ENCODE peak calls at places on chromosome 16, in five cellular contexts. N is epithelial cell of esophagus, C is B cell, M is heart right ventricle, Q is left ventricle myocardium inferior. L is an unnamed sample.

GRCh38 chr16:68074850-68075249 is 10.3 kb upstream of the NFATC3 start:
- DNase-seq in N (no peak), M (no peak), Q (no peak), C (peak), L (no peak)

GRCh38 chr16:17318200-17318599 is 152.6 kb downstream of the XYLT1 start:
- DNase-seq in N (no peak), M (no peak), Q (no peak), C (no peak), L (no peak)

GRCh38 chr16:13919330-13919682 is 648 bp upstream of the ERCC4 start:
- DNase-seq in Q (no peak), M (no peak), N (peak), C (peak), L (no peak)

GRCh38 chr16:56337131-56337857 is 88.1 kb downstream of the AMFR start:
- DNase-seq in M (no peak), Q (no peak), N (no peak), C (no peak), L (no peak)

GRCh38 chr16:50509521-50510341 is 38.5 kb upstream of the NKD1 start:
- DNase-seq in C (no peak), N (peak), Q (no peak), M (no peak), L (no peak)

GRCh38 chr16:12758031-12758669 is 45.5 kb downstream of the CPPED1 start:
- DNase-seq in N (no peak), M (no peak), Q (no peak), C (no peak), L (no peak)

GRCh38 chr16:84115919-84116719 is 623 bp downstream of the MBTPS1 start:
- DNase-seq in M (no peak), Q (no peak), N (peak), C (no peak), L (no peak)

GRCh38 chr16:2482181-2483107 is 7.5 kb downstream of the TBC1D24 start:
- DNase-seq in Q (peak), M (no peak), C (no peak), N (no peak), L (peak)

GRCh38 chr16:23836404-23837291 is 865 bp downstream of the PRKCB start:
- DNase-seq in C (peak), Q (peak), M (peak), N (no peak), L (peak)

GRCh38 chr16:73068546-73069401 is 20.8 kb upstream of the ZFHX3 start:
- DNase-seq in Q (peak), M (peak), N (peak), C (no peak), L (peak)

GRCh38 chr16:67541391-67542263 is 13.0 kb downstream of the RIPOR1 start:
- DNase-seq in N (peak), M (peak), Q (peak), C (no peak), L (no peak)

GRCh38 chr16:71900336-71900735 is 5.0 kb downstream of the IST1 start:
- DNase-seq in N (no peak), C (peak), M (no peak), Q (no peak), L (no peak)

GRCh38 chr16:63690961-63691360 is 1430.9 kb downstream of the CDH11 start:
- DNase-seq in C (no peak), N (no peak), Q (no peak), M (no peak), L (no peak)

GRCh38 chr16:81241706-81242105 is 3.2 kb downstream of the BCO1 start:
- DNase-seq in M (no peak), N (no peak), C (no peak), Q (no peak), L (no peak)

GRCh38 chr16:2428051-2428786 is 1.0 kb upstream of the CCNF start:
- DNase-seq in M (peak), N (peak), C (peak), Q (no peak), L (peak)

GRCh38 chr16:64428463-64428862 is 693.4 kb downstream of the CDH11 start:
- DNase-seq in Q (no peak), N (peak), M (no peak), C (no peak), L (no peak)

GRCh38 chr16:69935278-69935711 is 15.8 kb upstream of the CLEC18A start:
- DNase-seq in M (no peak), C (peak), Q (no peak), N (no peak), L (no peak)

GRCh38 chr16:68539704-68540370 is 746 bp downstream of the ZFP90 start:
- DNase-seq in C (peak), M (no peak), N (peak), Q (no peak), L (no peak)

GRCh38 chr16:79519448-79519847 is 81.1 kb downstream of the MAF start:
- DNase-seq in C (no peak), Q (peak), M (peak), N (no peak), L (peak)

GRCh38 chr16:19718624-19718965 is 524 bp downstream of the IQCK start:
- DNase-seq in Q (no peak), C (no peak), N (peak), M (no peak), L (no peak)

GRCh38 chr16:85773044-85773443 is 22.1 kb upstream of the C16orf74 start:
- DNase-seq in Q (no peak), C (no peak), M (no peak), N (no peak), L (no peak)

GRCh38 chr16:81939164-81940067 is 71.9 kb downstream of the SDR42E1 start:
- DNase-seq in Q (no peak), M (no peak), C (no peak), N (no peak), L (no peak)

GRCh38 chr16:50519001-50519400 is 29.2 kb upstream of the NKD1 start:
- DNase-seq in C (no peak), N (no peak), Q (no peak), M (no peak), L (peak)

GRCh38 chr16:75092777-75093176 is 23.8 kb downstream of the LDHD start:
- DNase-seq in M (no peak), N (no peak), Q (no peak), C (no peak), L (no peak)

GRCh38 chr16:1690810-1691209 is 12.7 kb downstream of the JPT2 start:
- DNase-seq in N (no peak), M (no peak), C (no peak), Q (no peak), L (no peak)

GRCh38 chr16:87278191-87279093 is 38.8 kb downstream of the C16orf95 start:
- DNase-seq in C (peak), Q (peak), M (peak), N (peak), L (peak)

GRCh38 chr16:13337482-13337881 is 436.1 kb downstream of the SHISA9 start:
- DNase-seq in N (no peak), M (no peak), C (no peak), Q (no peak), L (no peak)

GRCh38 chr16:49854227-49855203 is 1.4 kb downstream of the ZNF423 start:
- DNase-seq in C (no peak), N (no peak), M (peak), Q (peak), L (peak)

GRCh38 chr16:77191259-77191969 is 424 bp downstream of the MON1B start:
- DNase-seq in N (no peak), C (no peak), M (peak), Q (no peak), L (peak)

GRCh38 chr16:82580293-82580900 is 46.4 kb upstream of the CDH13 start:
- DNase-seq in Q (no peak), C (no peak), M (no peak), N (peak), L (no peak)

GRCh38 chr16:87897563-87898505 is 28.5 kb upstream of the SLC7A5 start:
- DNase-seq in N (no peak), C (no peak), M (no peak), Q (no peak), L (no peak)

GRCh38 chr16:1492923-1493745 is at the start of gene TELO2:
- DNase-seq in N (peak), M (peak), Q (peak), C (peak), L (peak)

GRCh38 chr16:66552288-66553143 is at the start of gene CKLF:
- DNase-seq in M (peak), Q (peak), N (peak), C (peak), L (peak)

GRCh38 chr16:28544998-28545397 is 6.2 kb upstream of the NUPR1 start:
- DNase-seq in Q (no peak), C (no peak), N (no peak), M (no peak), L (no peak)

GRCh38 chr16:28548306-28548802 is 5.4 kb upstream of the SGF29 start:
- DNase-seq in M (no peak), Q (no peak), C (no peak), N (no peak), L (no peak)

GRCh38 chr16:28553776-28554633 is at the start of gene SGF29:
- DNase-seq in C (peak), Q (peak), M (peak), N (peak), L (peak)

GRCh38 chr16:28546626-28547025 is 7.1 kb upstream of the SGF29 start:
- DNase-seq in Q (no peak), N (no peak), M (no peak), C (no peak), L (no peak)

DNA sequence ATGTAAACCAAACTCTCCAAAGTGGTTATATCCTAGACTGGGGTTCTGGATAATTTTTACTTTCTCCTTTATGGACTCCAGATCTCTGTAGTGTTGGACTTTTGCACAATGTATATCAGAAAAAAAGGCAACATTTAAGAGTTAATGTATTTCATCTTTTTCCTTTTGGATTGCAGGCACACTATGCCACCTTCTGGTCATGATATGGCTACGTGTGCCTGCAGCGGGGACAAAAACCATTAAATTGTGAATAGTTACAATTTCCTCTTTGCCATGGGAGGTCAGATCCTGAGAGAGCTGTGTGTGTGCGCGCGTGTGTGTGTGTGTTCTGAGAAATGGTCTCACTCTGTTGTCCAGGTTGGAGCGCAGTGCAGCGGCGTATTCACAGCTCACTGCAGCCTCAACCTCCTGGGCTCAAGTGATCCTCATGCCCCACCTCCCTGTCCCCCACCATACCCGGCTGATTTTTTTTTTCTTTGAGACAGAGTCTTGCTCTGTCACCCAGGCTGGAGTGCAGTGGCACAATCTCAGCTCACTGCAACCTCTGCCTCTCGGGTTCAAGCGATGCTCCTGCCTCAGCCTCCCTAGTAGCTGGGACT is 4.3 kb upstream of the SGF29 start:
- DNase-seq in C (no peak), N (peak), Q (no peak), M (no peak), L (no peak)
- TF ChIP-seq CTCF in C (peak), N (peak), Q (peak), M (peak), L (peak)

GRCh38 chr16:89574681-89575246 is 794 bp upstream of the CPNE7 start:
- DNase-seq in N (peak), Q (peak), C (peak), M (peak), L (no peak)
- TF ChIP-seq CTCF in N (peak), Q (peak), C (peak), M (peak), L (no peak)

GRCh38 chr16:48533931-48534330 is 76.0 kb downstream of the N4BP1 start:
- DNase-seq in N (no peak), M (no peak), Q (no peak), C (no peak), L (peak)

GRCh38 chr16:48535831-48536599 is 74.0 kb downstream of the N4BP1 start:
- DNase-seq in M (peak), C (peak), N (peak), Q (peak), L (peak)

GRCh38 chr16:48536600-48537200 is 73.3 kb downstream of the N4BP1 start:
- DNase-seq in N (peak), Q (no peak), M (no peak), C (no peak), L (peak)

GRCh38 chr16:48535369-48535787 is 74.6 kb downstream of the N4BP1 start:
- DNase-seq in N (no peak), M (no peak), C (no peak), Q (no peak), L (peak)

DNA sequence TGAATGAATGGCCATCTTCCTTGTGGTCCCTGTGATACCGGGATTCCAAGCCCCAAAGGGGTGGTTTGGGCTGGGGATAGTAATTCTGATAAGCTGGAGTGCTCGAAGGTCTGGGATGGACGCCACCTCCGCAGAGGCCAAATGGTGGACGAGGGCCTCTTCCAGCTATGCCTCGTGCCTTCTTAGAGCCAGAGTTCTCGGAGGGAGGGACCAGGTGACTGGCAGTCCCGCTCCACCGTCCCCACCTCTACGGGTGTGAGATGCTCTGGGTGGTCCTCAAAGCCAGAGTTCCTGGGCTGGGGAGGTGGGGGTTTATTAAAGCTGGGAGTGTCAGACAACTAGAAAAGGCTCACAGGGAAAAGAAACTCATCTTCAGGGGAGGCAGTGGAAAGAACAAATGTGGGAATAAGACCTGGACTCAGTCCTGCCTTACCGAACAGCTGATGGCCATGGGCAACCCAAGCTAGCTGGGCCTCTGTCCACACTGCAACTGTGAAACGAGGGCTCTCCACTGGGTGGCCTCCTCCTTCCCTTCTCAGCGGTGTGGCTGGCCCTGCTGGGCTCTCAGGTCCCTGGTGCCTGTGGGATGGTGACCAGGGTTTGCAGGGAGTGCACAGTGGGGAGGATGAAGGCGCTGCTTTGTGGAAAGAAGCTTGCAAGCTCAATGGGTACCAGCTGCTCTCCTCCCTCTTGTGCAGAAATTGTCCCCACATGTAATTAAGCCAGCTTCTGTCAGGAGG is 75.2 kb downstream of the N4BP1 start:
- DNase-seq in M (no peak), Q (no peak), C (no peak), N (no peak), L (peak)
- TF ChIP-seq CTCF in M (no peak), Q (no peak), C (no peak), N (no peak), L (no peak)

DNA sequence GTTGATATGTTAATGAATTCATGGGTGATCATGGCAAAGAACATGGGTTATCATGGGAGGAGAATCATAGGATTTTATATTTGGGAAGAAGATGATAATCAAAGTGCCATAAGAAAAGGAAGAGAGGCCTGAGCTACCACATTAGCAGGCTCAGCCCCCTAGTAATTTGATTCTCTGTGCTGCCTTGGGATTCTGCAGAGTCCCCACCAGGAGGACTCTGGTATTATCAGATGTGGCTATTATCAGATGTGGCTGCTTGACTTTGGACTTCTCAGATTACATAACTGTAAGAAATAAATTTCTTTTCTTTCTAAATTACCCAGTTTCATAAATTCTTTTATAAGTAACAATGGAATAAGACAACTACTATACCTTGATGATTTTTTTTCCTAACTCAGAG is 137.6 kb downstream of the ITFG1 start:
- DNase-seq in C (no peak), M (no peak), Q (no peak), N (no peak), L (no peak)
- TF ChIP-seq CTCF in C (no peak), M (no peak), Q (no peak), N (no peak), L (no peak)